ENCODE peak calls at places on chromosomes 7 and 10, in four cellular contexts. V is coronary artery, S is omental fat pad, B is NB4. Y is an unnamed sample.
A peak's percentile ranks its signal among the peaks of the same experiment; 100 is the strongest.

GRCh38 chr10:90939648-90940047 is 18.8 kb upstream of the ANKRD1 start:
- DNase-seq in V (no peak), S (no peak), B (no peak), Y (no peak)

GRCh38 chr7:139389774-139390173 is 30.1 kb downstream of the LUC7L2 start:
- DNase-seq in V (no peak), S (no peak), B (no peak), Y (no peak)

GRCh38 chr10:117626228-117626627 is 83.7 kb downstream of the EMX2 start:
- DNase-seq in V (no peak), S (no peak), B (no peak), Y (no peak)

GRCh38 chr7:131105803-131106680 is 221.6 kb upstream of the MKLN1 start:
- DNase-seq in V (peak; percentile 90), S (peak; percentile 64), B (peak; percentile 82), Y (peak; percentile 89)

GRCh38 chr7:95397381-95397780 is 1.2 kb upstream of the PON3 start:
- DNase-seq in V (no peak), S (no peak), B (no peak), Y (no peak)

GRCh38 chr7:95871078-95871848 is 98.9 kb downstream of the DYNC1I1 start:
- DNase-seq in V (no peak), S (no peak), B (peak; percentile 65), Y (no peak)

GRCh38 chr7:65475734-65476319 is 102.2 kb downstream of the ZNF92 start:
- DNase-seq in V (no peak), S (no peak), B (peak; percentile 79), Y (peak; percentile 34)

GRCh38 chr10:75994332-75995040 is 563.1 kb downstream of the LRMDA start:
- DNase-seq in V (no peak), S (no peak), B (no peak), Y (no peak)

GRCh38 chr10:70255329-70256299 is 22.4 kb upstream of the PPA1 start:
- DNase-seq in V (peak; percentile 62), S (no peak), B (no peak), Y (no peak)

GRCh38 chr10:34017281-34017680 is 682.8 kb upstream of the NRP1 start:
- DNase-seq in V (no peak), S (no peak), B (peak; percentile 1), Y (no peak)

GRCh38 chr10:29243750-29244149 is 45.1 kb upstream of the LYZL1 start:
- DNase-seq in V (no peak), S (no peak), B (no peak), Y (no peak)

GRCh38 chr10:49208996-49209395 is 20.8 kb upstream of the TMEM273 start:
- DNase-seq in V (no peak), S (no peak), B (no peak), Y (no peak)

GRCh38 chr7:132437730-132438129 is 138.5 kb downstream of the PLXNA4 start:
- DNase-seq in V (no peak), S (no peak), B (no peak), Y (no peak)

GRCh38 chr7:124724516-124725192 is 40.9 kb downstream of the GPR37 start:
- DNase-seq in V (no peak), S (no peak), B (no peak), Y (no peak)

GRCh38 chr10:114420811-114421485 is 16.6 kb upstream of the AFAP1L2 start:
- DNase-seq in V (no peak), S (no peak), B (no peak), Y (no peak)

GRCh38 chr7:768881-769504 is 41.9 kb upstream of the PRKAR1B start:
- DNase-seq in V (no peak), S (no peak), B (peak; percentile 18), Y (no peak)
- TF ChIP-seq CTCF in V (no peak), S (no peak), B (no peak), Y (no peak)

GRCh38 chr7:2660359-2661095 is 27.5 kb upstream of the AMZ1 start:
- DNase-seq in V (no peak), S (no peak), B (no peak), Y (no peak)
- TF ChIP-seq CTCF in V (no peak), S (no peak), B (peak; percentile 51), Y (no peak)

GRCh38 chr7:6729492-6730342 is 23.0 kb upstream of the ZNF12 start:
- DNase-seq in V (peak; percentile 94), S (peak; percentile 65), B (peak; percentile 99), Y (peak; percentile 80)
- TF ChIP-seq CTCF in V (no peak), S (no peak), B (no peak), Y (no peak)

GRCh38 chr10:4396401-4397283 is 429.4 kb upstream of the AKR1E2 start:
- DNase-seq in V (no peak), S (no peak), B (no peak), Y (no peak)

GRCh38 chr10:4399571-4399970 is 426.4 kb upstream of the AKR1E2 start:
- DNase-seq in V (no peak), S (no peak), B (no peak), Y (no peak)

GRCh38 chr10:4395731-4396130 is 430.3 kb upstream of the AKR1E2 start:
- DNase-seq in V (no peak), S (no peak), B (no peak), Y (no peak)

GRCh38 chr10:4397337-4397736 is 428.7 kb upstream of the AKR1E2 start:
- DNase-seq in V (no peak), S (no peak), B (no peak), Y (no peak)

DNA sequence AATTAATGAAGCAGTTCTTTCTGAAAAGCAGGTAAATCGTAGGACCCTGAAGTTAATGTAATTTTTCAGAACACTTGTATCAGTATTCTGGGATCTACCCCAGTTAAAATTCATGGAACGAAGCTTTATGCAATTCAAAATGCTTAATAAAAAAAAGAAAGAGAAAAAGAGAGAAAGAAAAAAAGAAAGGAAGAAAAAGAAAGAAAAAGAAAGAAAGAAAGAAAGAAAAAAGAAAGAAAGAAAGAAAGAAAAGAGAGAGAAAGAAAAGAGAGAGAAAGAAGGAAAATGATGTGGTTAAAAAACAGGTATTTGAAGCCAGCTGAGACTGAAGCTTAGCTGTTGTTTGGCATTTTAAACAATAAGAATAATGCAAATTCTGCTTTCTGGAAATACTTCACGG is 427.4 kb upstream of the AKR1E2 start:
- DNase-seq in V (no peak), S (no peak), B (no peak), Y (no peak)
- TF ChIP-seq CTCF in V (no peak), S (no peak), B (no peak), Y (no peak)

GRCh38 chr10:15545266-15545665 is 174.2 kb upstream of the FAM171A1 start:
- DNase-seq in V (no peak), S (no peak), B (no peak), Y (no peak)

GRCh38 chr10:15548331-15548730 is 171.4 kb downstream of the ITGA8 start:
- DNase-seq in V (no peak), S (no peak), B (no peak), Y (no peak)

GRCh38 chr10:15543994-15544393 is 172.9 kb upstream of the FAM171A1 start:
- DNase-seq in V (no peak), S (no peak), B (no peak), Y (no peak)

GRCh38 chr10:15546606-15547005 is 173.1 kb downstream of the ITGA8 start:
- DNase-seq in V (no peak), S (no peak), B (no peak), Y (no peak)

GRCh38 chr10:15545884-15546283 is 173.8 kb downstream of the ITGA8 start:
- DNase-seq in V (no peak), S (no peak), B (no peak), Y (no peak)
- TF ChIP-seq CTCF in V (no peak), S (no peak), B (no peak), Y (no peak)

GRCh38 chr10:71713135-71714040 is 6.2 kb downstream of the C10orf105 start:
- DNase-seq in V (peak; percentile 96), S (peak; percentile 59), B (peak; percentile 93), Y (no peak)
- TF ChIP-seq CTCF in V (no peak), S (no peak), B (no peak), Y (no peak)

DNA sequence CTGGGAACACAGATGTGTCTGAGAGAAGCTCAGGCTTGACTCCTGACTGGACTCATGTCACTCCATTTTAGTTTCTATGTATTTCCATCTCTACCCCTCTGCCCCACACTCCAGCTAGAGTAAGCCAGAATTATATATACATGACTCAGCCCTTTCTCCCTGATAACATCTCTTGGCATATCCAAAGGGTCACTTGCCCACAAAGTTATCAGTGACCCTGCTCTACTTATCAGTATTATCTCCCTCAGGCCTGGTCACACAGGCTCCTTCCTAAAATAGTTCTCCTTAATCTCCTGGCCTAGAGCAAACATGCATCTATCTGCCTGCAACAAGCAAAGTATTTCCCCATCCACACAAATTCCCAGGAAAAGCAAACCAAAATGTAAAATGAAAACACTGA is 598.3 kb downstream of the SUGCT start:
- DNase-seq in V (no peak), S (no peak), B (no peak), Y (no peak)
- TF ChIP-seq CTCF in V (no peak), S (no peak), B (no peak), Y (no peak)

GRCh38 chr7:158443688-158444483 is 143.7 kb downstream of the PTPRN2 start:
- DNase-seq in V (peak; percentile 64), S (no peak), B (no peak), Y (no peak)

GRCh38 chr7:158442260-158442659 is 145.4 kb downstream of the PTPRN2 start:
- DNase-seq in V (no peak), S (no peak), B (peak; percentile 30), Y (no peak)

GRCh38 chr7:158445421-158446175 is 142.0 kb downstream of the PTPRN2 start:
- DNase-seq in V (no peak), S (no peak), B (no peak), Y (no peak)

GRCh38 chr7:158444501-158445420 is 142.9 kb downstream of the PTPRN2 start:
- DNase-seq in V (peak; percentile 38), S (no peak), B (no peak), Y (no peak)

GRCh38 chr7:158443014-158443687 is 144.5 kb downstream of the PTPRN2 start:
- DNase-seq in V (peak; percentile 63), S (no peak), B (no peak), Y (no peak)
- TF ChIP-seq CTCF in V (no peak), S (no peak), B (peak; percentile 2), Y (no peak)

GRCh38 chr10:43390791-43391190 is 18.2 kb downstream of the HNRNPF start:
- DNase-seq in V (no peak), S (no peak), B (no peak), Y (no peak)
- TF ChIP-seq CTCF in V (peak; percentile 18), S (no peak), B (peak; percentile 31), Y (peak; percentile 63)

Y was measured in natural killer cell.